ENCODE peak calls at places on chromosomes 4 and X, in four cellular contexts. X is K562, U is GM12878, V is H1. M is an unnamed sample. For H3K4me1 and H3K79me2, the result is how much of the 10 kb centered on the place peaks cover.

GRCh38 chr4:31334086-31334910 is 614.1 kb downstream of the PCDH7 start:
- DNase-seq in X (no peak), U (no peak), V (no peak), M (no peak)

GRCh38 chr4:16820304-16820703 is 78.1 kb downstream of the LDB2 start:
- DNase-seq in U (no peak), X (no peak), V (no peak), M (no peak)

GRCh38 chr4:52107745-52108144 is 56.6 kb downstream of the SPATA18 start:
- DNase-seq in V (no peak), U (no peak), X (no peak), M (no peak)

GRCh38 chr4:156595041-156595440 is 376.6 kb downstream of the PDGFC start:
- DNase-seq in U (no peak), V (no peak), X (no peak), M (no peak)

GRCh38 chrX:139930923-139931645 is 1.8 kb downstream of the ATP11C start:
- DNase-seq in X (peak), U (no peak), V (no peak), M (no peak)

GRCh38 chrX:39886282-39886681 is 211.5 kb downstream of the BCOR start:
- DNase-seq in X (no peak), U (no peak), V (no peak), M (no peak)

GRCh38 chr4:107666134-107666533 is 53.9 kb downstream of the PAPSS1 start:
- DNase-seq in V (no peak), X (no peak), U (no peak), M (no peak)

GRCh38 chrX:12770440-12770839 is 20.8 kb upstream of the PRPS2 start:
- DNase-seq in U (no peak), X (peak), V (no peak), M (no peak)

GRCh38 chr4:140233811-140234696 is 80.1 kb upstream of the MAML3 start:
- DNase-seq in V (no peak), U (no peak), X (no peak), M (no peak)

GRCh38 chr4:56976283-56976877 is 1.0 kb downstream of the NOA1 start:
- DNase-seq in V (no peak), X (peak), U (no peak), M (no peak)

GRCh38 chr4:149980941-149981340 is 97.3 kb upstream of the DCLK2 start:
- DNase-seq in V (peak), X (peak), U (no peak), M (peak)

GRCh38 chr4:1233641-1234277 is 15.2 kb downstream of the CTBP1 start:
- DNase-seq in V (no peak), X (no peak), U (no peak), M (no peak)

GRCh38 chr4:48989461-48990203 is 3.6 kb downstream of the CWH43 start:
- DNase-seq in X (no peak), V (no peak), U (no peak), M (no peak)

GRCh38 chrX:115452256-115452655 is 108.7 kb upstream of the PLS3 start:
- DNase-seq in U (no peak), X (no peak), V (no peak), M (no peak)

GRCh38 chrX:119004920-119005524 is 30.6 kb downstream of the LONRF3 start:
- DNase-seq in U (no peak), V (no peak), X (peak), M (no peak)

GRCh38 chr4:8115203-8115520 is 43.5 kb downstream of the ABLIM2 start:
- DNase-seq in V (no peak), X (no peak), U (no peak), M (no peak)

GRCh38 chr4:7904942-7905341 is 34.7 kb downstream of the AFAP1 start:
- DNase-seq in U (no peak), X (no peak), V (no peak), M (no peak)

GRCh38 chr4:39719804-39720580 is 22.1 kb downstream of the UBE2K start:
- DNase-seq in U (no peak), V (no peak), X (no peak), M (no peak)

GRCh38 chr4:81152839-81153713 is 61.9 kb downstream of the PRKG2 start:
- DNase-seq in X (no peak), V (no peak), U (no peak), M (no peak)

GRCh38 chrX:87664381-87664780 is 146.8 kb downstream of the KLHL4 start:
- DNase-seq in X (peak), V (no peak), U (no peak), M (no peak)

GRCh38 chrX:107978707-107979307 is 3.4 kb downstream of the TEX13B start:
- DNase-seq in V (no peak), U (no peak), X (peak), M (peak)

GRCh38 chr4:47837582-47838294 is at the start of gene CORIN:
- DNase-seq in U (no peak), X (no peak), V (no peak), M (no peak)

GRCh38 chr4:107183155-107183774 is 147.2 kb upstream of the DKK2 start:
- DNase-seq in V (no peak), X (peak), U (peak), M (peak)

GRCh38 chr4:144820706-144821105 is 174.8 kb downstream of the HHIP start:
- DNase-seq in U (no peak), X (no peak), V (no peak), M (no peak)

GRCh38 chr4:73486497-73486896 is 5.0 kb downstream of the AFM start:
- DNase-seq in V (no peak), X (no peak), U (no peak), M (no peak)

GRCh38 chr4:36665985-36666384 is 384.6 kb downstream of the DTHD1 start:
- DNase-seq in U (no peak), X (no peak), V (no peak), M (no peak)

GRCh38 chrX:150897371-150898319 is 823 bp downstream of the CD99L2 start:
- DNase-seq in U (no peak), X (peak), V (no peak), M (no peak)

GRCh38 chr4:159105761-159106243 is 2.9 kb downstream of the RAPGEF2 start:
- DNase-seq in V (no peak), U (peak), X (peak), M (no peak)

GRCh38 chrX:15755091-15755490 is 17.0 kb downstream of the CA5B start:
- DNase-seq in U (no peak), V (no peak), X (no peak), M (no peak)

GRCh38 chrX:63275127-63275526 is 76.0 kb downstream of the SPIN4 start:
- DNase-seq in V (no peak), X (peak), U (peak), M (peak)

GRCh38 chr4:173014113-173014558 is 154.5 kb upstream of the GALNT7 start:
- DNase-seq in X (peak), U (no peak), V (peak), M (no peak)

GRCh38 chrX:33434256-33435092 is 223.1 kb upstream of the DMD start:
- DNase-seq in V (peak), X (peak), U (no peak), M (no peak)

GRCh38 chr4:181909368-181909767 is 333.8 kb upstream of the TENM3 start:
- DNase-seq in U (no peak), X (no peak), V (no peak), M (no peak)

GRCh38 chrX:9414416-9414815 is 50.4 kb upstream of the TBL1X start:
- DNase-seq in V (no peak), U (no peak), X (peak), M (no peak)

GRCh38 chr4:5717449-5718158 is 6.6 kb downstream of the EVC start:
- DNase-seq in U (no peak), X (no peak), V (no peak), M (no peak)

GRCh38 chr4:52103314-52103713 is 52.2 kb downstream of the SPATA18 start:
- DNase-seq in X (no peak), V (no peak), U (no peak), M (no peak)

GRCh38 chrX:68059469-68059868 is 373.8 kb downstream of the OPHN1 start:
- DNase-seq in V (no peak), X (no peak), U (no peak), M (no peak)

GRCh38 chrX:55489315-55490009 is at the start of gene USP51:
- DNase-seq in U (peak), V (no peak), X (peak), M (no peak)

DNA sequence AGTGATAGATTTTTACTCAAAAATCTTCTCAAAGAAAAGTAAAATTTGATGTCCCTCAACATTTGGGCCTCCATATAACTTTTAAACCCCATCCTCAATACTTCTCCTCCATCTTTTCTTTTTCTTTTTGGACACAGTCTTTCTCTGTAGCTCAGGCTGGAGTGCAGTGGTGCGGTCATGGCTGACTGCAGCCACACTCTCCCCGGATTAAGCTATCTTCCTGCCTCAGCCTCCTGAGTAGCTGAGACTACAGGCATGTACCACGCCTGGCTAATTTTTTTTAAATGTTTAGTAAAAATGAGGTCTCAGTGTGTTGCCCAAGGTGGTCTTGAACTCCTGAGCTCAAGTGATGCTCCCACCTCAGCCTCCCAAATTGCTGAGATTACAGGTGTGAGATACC is 33.1 kb downstream of the KDM6A start:
- DNase-seq in X (no peak), U (no peak), V (no peak), M (no peak)
- H3K4me1 ChIP-seq in X (under half), U (under half), V (under half), M (under half)

DNA sequence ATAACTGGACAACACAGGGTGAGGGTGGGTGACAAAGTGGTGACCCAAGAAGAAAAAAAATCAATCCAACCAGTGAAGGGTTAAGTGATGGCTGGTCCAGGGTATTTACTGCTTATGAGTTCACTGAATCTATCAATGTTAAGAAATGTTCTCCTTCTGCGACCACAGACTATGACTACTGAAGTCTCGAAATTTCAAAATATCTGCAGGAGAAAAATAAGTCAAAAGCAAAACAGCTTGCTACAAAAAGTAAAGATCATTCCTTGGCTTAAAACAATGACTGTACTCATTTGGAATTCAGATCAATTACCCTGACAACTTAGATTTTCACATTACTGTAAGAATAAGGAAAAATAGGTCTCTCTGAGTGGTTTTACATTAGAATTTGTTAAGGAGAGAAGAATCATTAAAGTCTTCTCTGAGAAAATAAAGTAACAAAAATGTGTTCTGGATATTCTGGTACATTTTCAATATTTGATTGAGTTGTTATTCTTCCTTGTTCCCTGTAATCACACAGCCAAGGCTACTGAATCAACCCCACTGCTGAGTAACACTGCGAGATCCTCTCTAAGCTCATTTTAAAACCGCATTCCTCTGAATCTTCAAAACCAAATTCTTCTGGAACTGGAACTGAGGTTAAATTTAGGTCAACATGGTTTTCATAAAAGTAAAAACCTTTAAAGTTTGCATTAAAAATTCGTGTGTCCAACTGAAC is 22.7 kb downstream of the SMPX start:
- DNase-seq in V (no peak), U (no peak), X (no peak), M (no peak)
- TF ChIP-seq EGR1 in V (no peak), U (no peak), X (no peak), M (no peak)

GRCh38 chr4:85919488-85919887 is 440.4 kb downstream of the MAPK10 start:
- DNase-seq in X (no peak), U (no peak), V (no peak), M (no peak)
- H3K79me2 ChIP-seq in X (under half), U (under half), V (under half), M (under half)

GRCh38 chr4:45621926-45622325 is 501.9 kb downstream of the GABRG1 start:
- DNase-seq in U (no peak), V (no peak), X (no peak), M (no peak)
- H3K4me1 ChIP-seq in U (under half), V (under half), X (under half), M (under half)

GRCh38 chrX:49988128-49988527 is 65.7 kb downstream of the CLCN5 start:
- DNase-seq in U (no peak), V (no peak), X (no peak), M (no peak)
- TF ChIP-seq EGR1 in U (no peak), V (no peak), X (no peak), M (no peak)

GRCh38 chrX:38634665-38635064 is 73.3 kb downstream of the TSPAN7 start:
- DNase-seq in X (peak), V (no peak), U (no peak), M (no peak)

GRCh38 chrX:38641197-38641596 is 79.9 kb downstream of the TSPAN7 start:
- DNase-seq in X (peak), V (no peak), U (no peak), M (no peak)

GRCh38 chrX:38639730-38640129 is 78.4 kb downstream of the TSPAN7 start:
- DNase-seq in V (no peak), X (no peak), U (no peak), M (no peak)

GRCh38 chrX:38638952-38639529 is 77.7 kb downstream of the TSPAN7 start:
- DNase-seq in U (no peak), V (no peak), X (peak), M (no peak)

GRCh38 chrX:38636949-38637819 is 75.8 kb downstream of the TSPAN7 start:
- DNase-seq in X (no peak), U (no peak), V (no peak), M (no peak)
- H3K79me2 ChIP-seq in X (under half), U (under half), V (under half), M (under half)

M was measured in HCT116.